ENCODE peak calls at places on chromosomes 16 and 17, in seven cellular contexts. Q, L, M, I, D, T and Z are unnamed samples. For H3K4me1, the result is how much of the 10 kb centered on the place peaks cover.

GRCh38 chr17:17320911-17321220 is 17.7 kb downstream of the NT5M start:
- DNase-seq in Q (no peak), L (no peak), M (peak), I (peak), D (no peak), T (peak), Z (no peak)

GRCh38 chr17:37239690-37240344 is 136.0 kb upstream of the C17orf78 start:
- DNase-seq in Q (no peak), L (no peak), M (no peak), I (no peak), D (peak), T (no peak), Z (peak)

GRCh38 chr17:83065660-83066542 is 13.5 kb upstream of the METRNL start:
- DNase-seq in Q (no peak), L (peak), M (peak), I (peak), D (no peak), T (peak), Z (no peak)

GRCh38 chr17:64236827-64237403 is 26.1 kb downstream of the TEX2 start:
- DNase-seq in Q (no peak), L (no peak), M (no peak), I (no peak), D (no peak), T (no peak), Z (peak)

GRCh38 chr17:68379692-68380677 is 77.3 kb downstream of the WIPI1 start:
- DNase-seq in Q (no peak), L (no peak), M (no peak), I (no peak), D (no peak), T (no peak), Z (no peak)

GRCh38 chr16:49514391-49514980 is 140.9 kb downstream of the C16orf78 start:
- DNase-seq in Q (no peak), L (no peak), M (no peak), I (peak), D (no peak), T (peak), Z (no peak)

GRCh38 chr16:49181812-49182211 is 99.8 kb downstream of the CBLN1 start:
- DNase-seq in Q (no peak), L (no peak), M (no peak), I (no peak), D (no peak), T (no peak), Z (no peak)

GRCh38 chr17:74599531-74599939 is 7.5 kb upstream of the CD300LD start:
- DNase-seq in Q (peak), L (no peak), M (no peak), I (no peak), D (no peak), T (no peak), Z (no peak)

GRCh38 chr16:47978491-47979490 is 177.0 kb downstream of the ABCC12 start:
- DNase-seq in Q (no peak), L (no peak), M (no peak), I (no peak), D (no peak), T (no peak), Z (no peak)

GRCh38 chr17:82848022-82848592 is 8.3 kb upstream of the ZNF750 start:
- DNase-seq in Q (peak), L (no peak), M (peak), I (peak), D (peak), T (peak), Z (peak)

GRCh38 chr17:4365628-4366311 is 705 bp downstream of the UBE2G1 start:
- DNase-seq in Q (no peak), L (peak), M (no peak), I (peak), D (no peak), T (peak), Z (peak)

GRCh38 chr16:89918453-89919347 is at the start of gene MC1R:
- DNase-seq in Q (no peak), L (no peak), M (no peak), I (peak), D (no peak), T (no peak), Z (no peak)

GRCh38 chr16:24054649-24055560 is 201.2 kb upstream of the CACNG3 start:
- DNase-seq in Q (no peak), L (no peak), M (no peak), I (no peak), D (no peak), T (no peak), Z (no peak)

GRCh38 chr17:76659928-76660614 is 16.5 kb upstream of the ST6GALNAC1 start:
- DNase-seq in Q (peak), L (no peak), M (peak), I (peak), D (peak), T (no peak), Z (peak)

GRCh38 chr17:32264140-32264799 is 1.4 kb upstream of the RHBDL3 start:
- DNase-seq in Q (no peak), L (no peak), M (no peak), I (peak), D (no peak), T (peak), Z (no peak)

GRCh38 chr16:49463529-49463928 is 89.9 kb downstream of the C16orf78 start:
- DNase-seq in Q (no peak), L (no peak), M (no peak), I (no peak), D (peak), T (no peak), Z (peak)

GRCh38 chr16:73000020-73000906 is 47.7 kb downstream of the ZFHX3 start:
- DNase-seq in Q (peak), L (no peak), M (no peak), I (no peak), D (no peak), T (no peak), Z (peak)

GRCh38 chr17:72634621-72635020 is 457.9 kb downstream of the SLC39A11 start:
- DNase-seq in Q (no peak), L (no peak), M (no peak), I (no peak), D (peak), T (no peak), Z (peak)

DNA sequence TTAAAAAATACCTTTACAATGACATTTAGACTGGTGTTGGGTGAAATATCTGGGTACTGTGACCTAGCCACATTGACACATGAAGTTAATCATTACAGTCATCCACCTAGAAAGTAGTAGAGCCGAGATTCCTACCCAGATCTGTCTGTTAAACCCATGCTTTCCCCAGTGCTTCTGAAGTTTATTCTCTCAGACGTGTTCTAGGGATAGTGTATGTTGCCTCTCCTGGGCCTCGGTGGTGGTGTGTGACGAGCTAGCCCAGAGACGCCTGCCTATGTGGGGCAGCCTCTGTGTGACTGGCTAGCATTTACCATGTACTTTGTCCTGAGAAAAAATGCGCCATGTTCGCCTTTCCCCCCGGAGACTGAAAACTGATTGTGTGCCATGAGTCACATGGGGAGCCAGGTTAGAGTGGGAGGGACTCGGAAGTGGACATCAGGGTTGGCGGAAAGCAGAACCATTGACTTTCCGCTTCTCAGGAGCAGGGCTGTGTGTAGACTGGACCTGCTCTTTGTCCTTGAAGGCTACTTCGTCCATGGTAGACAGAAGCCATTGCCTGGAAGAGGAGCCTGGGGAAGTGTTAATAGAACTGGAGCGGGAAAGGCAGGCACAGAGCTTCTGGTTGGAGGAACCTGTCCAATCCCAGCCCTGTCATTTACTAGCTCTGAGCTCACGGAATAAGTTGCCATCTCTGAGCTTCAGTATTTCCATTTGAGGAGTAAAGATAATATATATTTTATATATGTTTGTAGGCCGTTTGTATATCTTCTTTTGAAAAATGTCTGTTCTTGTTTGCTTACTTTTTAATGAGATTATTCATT is 235.5 kb downstream of the SNX29 start:
- DNase-seq in Q (no peak), L (no peak), M (no peak), I (no peak), D (no peak), T (no peak), Z (peak)
- H3K27ac ChIP-seq in Q (no peak), L (no peak), M (no peak), I (peak), D (no peak), T (no peak), Z (peak)

DNA sequence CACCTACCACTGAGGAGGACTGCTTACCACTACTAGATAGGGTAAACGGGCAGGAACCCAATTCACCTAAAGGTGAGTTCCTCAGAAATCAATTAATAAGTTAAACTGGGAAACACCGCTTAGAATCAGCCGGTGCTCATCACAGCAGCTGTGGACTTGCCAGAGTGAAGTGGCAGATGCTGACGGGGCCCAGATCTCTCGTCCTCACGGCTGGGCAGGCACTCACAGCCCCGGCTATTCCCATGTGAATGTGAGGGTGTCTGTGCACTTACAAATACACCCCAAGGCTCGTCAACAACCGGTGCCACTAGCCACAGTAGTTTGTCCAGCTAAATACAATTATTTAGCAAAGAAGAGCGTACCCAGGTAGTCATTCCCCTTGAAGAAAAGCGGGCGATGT is 29.7 kb downstream of the MBTPS1 start:
- DNase-seq in Q (no peak), L (no peak), M (no peak), I (no peak), D (no peak), T (no peak), Z (no peak)
- H3K4me1 ChIP-seq in Q (under half), L (under half), M (under half), I (under half), D (under half), T (under half), Z (under half)

GRCh38 chr16:17414916-17415315 is 55.8 kb downstream of the XYLT1 start:
- DNase-seq in Q (no peak), L (no peak), M (no peak), I (no peak), D (no peak), T (no peak), Z (no peak)
- H3K4me3 ChIP-seq in Q (no peak), L (no peak), M (no peak), I (no peak), D (no peak), T (no peak), Z (no peak)

GRCh38 chr16:84955427-84955826 is 55.9 kb downstream of the ZDHHC7 start:
- DNase-seq in Q (no peak), L (no peak), M (no peak), I (no peak), D (no peak), T (no peak), Z (peak)
- H3K27ac ChIP-seq in Q (no peak), L (no peak), M (no peak), I (no peak), D (no peak), T (no peak), Z (no peak)

GRCh38 chr16:868846-869822 is 68.6 kb upstream of the GNG13 start:
- DNase-seq in Q (no peak), L (peak), M (no peak), I (peak), D (no peak), T (peak), Z (no peak)
- H3K4me1 ChIP-seq in Q (under half), L (under half), M (under half), I (under half), D (under half), T (under half), Z (under half)

DNA sequence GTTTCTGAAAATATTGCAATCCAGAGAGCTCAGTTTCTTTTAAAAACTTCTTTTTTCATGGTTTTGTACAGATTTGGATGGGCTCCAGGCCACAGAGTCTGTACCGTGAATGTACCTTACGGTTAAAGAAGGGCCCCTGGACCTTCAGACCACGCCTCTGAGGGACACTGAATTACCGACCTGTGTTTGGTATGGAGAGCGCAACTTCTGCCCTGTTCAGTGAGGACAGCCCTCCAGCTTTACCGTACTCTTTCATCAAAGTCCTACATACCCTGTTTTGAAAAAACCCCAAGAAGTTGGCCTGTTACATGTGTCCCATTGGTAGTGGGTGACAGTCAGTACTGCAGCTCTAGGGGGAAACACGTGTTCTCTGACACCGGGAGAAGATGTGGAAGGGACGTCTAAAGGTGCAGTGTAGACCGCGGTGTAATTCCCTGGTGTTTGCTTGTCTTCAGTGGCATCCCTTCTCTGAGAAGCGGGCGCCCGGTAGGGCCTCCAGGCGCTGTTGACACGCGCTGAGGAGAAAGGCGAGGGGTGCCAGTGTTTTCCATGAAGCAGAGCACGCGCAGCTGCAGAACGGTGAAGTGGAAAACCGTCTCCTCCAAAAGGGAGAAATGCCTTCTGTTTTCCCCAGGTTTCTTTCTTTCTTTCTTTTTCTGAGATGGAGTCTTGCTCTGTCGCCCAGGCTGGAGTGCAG is 6.2 kb downstream of the PGS1 start:
- DNase-seq in Q (no peak), L (no peak), M (no peak), I (no peak), D (no peak), T (no peak), Z (no peak)
- H3K4me3 ChIP-seq in Q (no peak), L (no peak), M (no peak), I (no peak), D (peak), T (peak), Z (no peak)

GRCh38 chr16:68233835-68234187 is 2.1 kb downstream of the ESRP2 start:
- DNase-seq in Q (no peak), L (peak), M (no peak), I (no peak), D (no peak), T (no peak), Z (no peak)
- H3K27ac ChIP-seq in Q (no peak), L (no peak), M (peak), I (peak), D (no peak), T (peak), Z (peak)

DNA sequence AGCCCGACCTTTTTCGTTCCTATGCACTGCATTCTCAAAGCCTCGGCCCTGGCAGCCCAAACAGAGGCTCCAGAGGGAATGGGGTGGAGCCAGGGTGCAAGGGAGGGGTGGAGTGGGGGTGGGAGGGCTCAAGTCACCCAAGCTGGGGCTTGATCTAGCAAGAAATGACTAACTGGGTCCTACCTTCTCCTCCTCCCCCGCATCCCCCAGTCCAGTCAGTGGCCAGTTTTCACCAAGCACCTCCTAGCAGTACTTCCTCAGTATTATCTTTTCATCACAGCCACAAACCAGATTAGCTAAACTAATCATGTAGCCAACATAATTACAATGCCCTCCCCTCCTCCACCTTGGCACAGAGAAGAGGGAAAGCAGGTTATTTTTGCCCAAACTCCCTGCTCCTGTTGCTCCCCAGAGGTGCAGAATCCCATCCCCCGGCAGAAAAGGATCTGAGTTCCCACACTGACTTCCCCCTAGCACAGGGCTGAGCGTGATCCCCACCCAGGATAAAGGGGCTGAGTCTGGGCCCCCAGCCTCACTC is 2.2 kb downstream of the JUP start:
- DNase-seq in Q (no peak), L (no peak), M (peak), I (peak), D (no peak), T (no peak), Z (peak)
- H3K4me1 ChIP-seq in Q (under half), L (half or more), M (under half), I (under half), D (under half), T (half or more), Z (under half)

GRCh38 chr17:949623-950338 is 29.8 kb downstream of the NXN start:
- DNase-seq in Q (no peak), L (peak), M (no peak), I (peak), D (no peak), T (no peak), Z (no peak)

GRCh38 chr17:945672-946071 is 33.9 kb downstream of the NXN start:
- DNase-seq in Q (no peak), L (peak), M (no peak), I (no peak), D (no peak), T (no peak), Z (no peak)

GRCh38 chr17:951388-952132 is 28.0 kb downstream of the NXN start:
- DNase-seq in Q (no peak), L (peak), M (no peak), I (peak), D (no peak), T (no peak), Z (no peak)

GRCh38 chr17:946510-947236 is 32.9 kb downstream of the NXN start:
- DNase-seq in Q (no peak), L (no peak), M (no peak), I (peak), D (no peak), T (no peak), Z (no peak)

GRCh38 chr17:948284-948852 is 31.2 kb downstream of the NXN start:
- DNase-seq in Q (no peak), L (peak), M (no peak), I (peak), D (no peak), T (no peak), Z (no peak)
- H3K4me3 ChIP-seq in Q (no peak), L (no peak), M (no peak), I (no peak), D (no peak), T (no peak), Z (no peak)